ENCODE peak calls at places on chromosomes 13 and 19, in nine cellular contexts. Y, I, U, A, O, N, L, G and Z are unnamed samples. For H3K27me3 and H3K36me3, the result is how much of the 10 kb centered on the place peaks cover.

GRCh38 chr13:114077938-114078335 is 54.5 kb downstream of the RASA3 start:
- DNase-seq in A (peak), O (peak), G (no peak), Y (peak), U (no peak), L (peak), I (no peak), N (no peak), Z (no peak)

GRCh38 chr19:10888421-10888866 is 17.1 kb downstream of the CARM1 start:
- DNase-seq in A (no peak), I (no peak), N (no peak), G (no peak), U (no peak), Y (peak), O (no peak), L (no peak), Z (no peak)

GRCh38 chr13:106182404-106182803 is 353.1 kb downstream of the EFNB2 start:
- DNase-seq in N (no peak), A (no peak), I (no peak), Y (no peak), U (no peak), O (peak), L (no peak), G (no peak), Z (no peak)

GRCh38 chr13:97977376-97977705 is 23.9 kb downstream of the IPO5 start:
- DNase-seq in U (no peak), O (no peak), Y (no peak), A (no peak), I (no peak), N (no peak), L (no peak), G (no peak), Z (no peak)

GRCh38 chr13:32209670-32210069 is 105.5 kb downstream of the ZAR1L start:
- DNase-seq in O (peak), I (no peak), U (no peak), Y (no peak), N (no peak), A (no peak), G (no peak), L (no peak), Z (no peak)

GRCh38 chr19:6868341-6868740 is 19.0 kb upstream of the ADGRE1 start:
- DNase-seq in G (peak), N (peak), A (peak), Y (no peak), L (peak), U (no peak), I (no peak), O (no peak), Z (peak)

GRCh38 chr19:19372656-19373416 is 32.6 kb upstream of the GATAD2A start:
- DNase-seq in G (peak), O (peak), L (peak), U (peak), I (peak), Y (no peak), N (peak), A (peak), Z (peak)

GRCh38 chr19:40141546-40141945 is 49.7 kb upstream of the MAP3K10 start:
- DNase-seq in U (no peak), G (no peak), L (no peak), N (no peak), Y (no peak), I (no peak), A (no peak), O (no peak), Z (no peak)

GRCh38 chr13:99931462-99931861 is 40.1 kb downstream of the ZIC5 start:
- DNase-seq in A (no peak), Y (no peak), O (no peak), N (no peak), U (no peak), G (no peak), L (no peak), I (no peak), Z (no peak)

GRCh38 chr19:44512326-44513298 is 12.3 kb upstream of the ZNF180 start:
- DNase-seq in O (peak), N (no peak), G (no peak), I (no peak), Y (peak), A (no peak), U (no peak), L (no peak), Z (no peak)

GRCh38 chr19:7500811-7501450 is 12.1 kb upstream of the PEX11G start:
- DNase-seq in I (no peak), G (peak), N (no peak), L (peak), O (peak), Y (peak), A (no peak), U (no peak), Z (no peak)

GRCh38 chr19:48123907-48124675 is 13.5 kb upstream of the PLA2G4C start:
- DNase-seq in L (no peak), G (no peak), A (no peak), O (peak), Y (no peak), U (no peak), N (no peak), I (no peak), Z (no peak)

GRCh38 chr13:97431365-97431764 is 2.6 kb upstream of the RAP2A start:
- DNase-seq in L (no peak), A (no peak), Y (no peak), G (no peak), N (no peak), I (no peak), U (no peak), O (no peak), Z (no peak)

GRCh38 chr13:100361504-100361903 is 227.1 kb downstream of the GGACT start:
- DNase-seq in N (no peak), Y (no peak), O (peak), A (no peak), G (no peak), L (no peak), U (no peak), I (no peak), Z (no peak)

GRCh38 chr19:47330466-47330869 is 1.5 kb upstream of the C5AR2 start:
- DNase-seq in O (peak), A (no peak), G (peak), N (no peak), Y (no peak), U (no peak), L (no peak), I (no peak), Z (no peak)

GRCh38 chr19:15540435-15540834 is 32.1 kb downstream of the CYP4F22 start:
- DNase-seq in Y (no peak), N (no peak), U (no peak), L (no peak), A (no peak), O (no peak), G (no peak), I (no peak), Z (no peak)

GRCh38 chr13:109785141-109785891 is 1.1 kb downstream of the IRS2 start:
- DNase-seq in L (peak), U (no peak), O (peak), I (peak), N (peak), G (peak), A (peak), Y (peak), Z (peak)

GRCh38 chr19:39166571-39167391 is 30.0 kb upstream of the NCCRP1 start:
- DNase-seq in N (peak), Y (peak), G (peak), L (peak), U (peak), A (no peak), O (no peak), I (peak), Z (peak)

GRCh38 chr19:48660854-48661731 is 11.7 kb downstream of the NTN5 start:
- DNase-seq in A (peak), L (peak), G (peak), N (peak), U (peak), Y (peak), I (peak), O (peak), Z (peak)

GRCh38 chr19:4690362-4690761 is 20.2 kb upstream of the MYDGF start:
- DNase-seq in L (no peak), I (no peak), G (no peak), U (no peak), Y (no peak), A (no peak), O (no peak), N (no peak), Z (no peak)

GRCh38 chr13:20945952-20946383 is 43.4 kb upstream of the XPO4 start:
- DNase-seq in O (no peak), U (no peak), G (peak), I (peak), Y (peak), L (peak), A (peak), N (peak), Z (no peak)

GRCh38 chr13:42398542-42398941 is 126.6 kb downstream of the AKAP11 start:
- DNase-seq in U (no peak), A (no peak), L (no peak), O (no peak), Y (no peak), G (no peak), I (no peak), N (no peak), Z (no peak)

GRCh38 chr19:3785464-3785937 is 680 bp downstream of the MATK start:
- DNase-seq in Y (no peak), N (no peak), I (no peak), O (no peak), A (no peak), G (no peak), U (no peak), L (no peak), Z (no peak)

GRCh38 chr13:22081430-22081829 is 410.6 kb downstream of the FGF9 start:
- DNase-seq in N (no peak), Y (no peak), O (no peak), A (no peak), G (no peak), L (no peak), I (no peak), U (no peak), Z (no peak)

GRCh38 chr13:103130681-103131210 is 64.5 kb upstream of the SLC10A2 start:
- DNase-seq in O (no peak), G (no peak), I (no peak), Y (no peak), U (no peak), A (no peak), N (no peak), L (no peak), Z (no peak)

GRCh38 chr13:105915451-105915850 is 620.0 kb downstream of the EFNB2 start:
- DNase-seq in G (no peak), A (no peak), N (no peak), U (no peak), I (no peak), Y (no peak), L (no peak), O (no peak), Z (no peak)

GRCh38 chr13:59665736-59666135 is 498.0 kb downstream of the DIAPH3 start:
- DNase-seq in N (no peak), A (no peak), O (peak), U (no peak), I (no peak), G (no peak), Y (no peak), L (no peak), Z (no peak)

GRCh38 chr13:20160346-20161274 is at the start of gene GJA3:
- DNase-seq in Y (peak), N (no peak), I (peak), A (no peak), U (peak), L (no peak), O (peak), G (no peak), Z (peak)

GRCh38 chr13:24557121-24557520 is 44.5 kb upstream of the PARP4 start:
- DNase-seq in U (no peak), L (no peak), I (no peak), A (no peak), Y (peak), G (no peak), O (no peak), N (no peak), Z (no peak)

GRCh38 chr13:33446821-33447481 is 161.4 kb upstream of the STARD13 start:
- DNase-seq in I (no peak), G (peak), L (peak), A (no peak), Y (no peak), N (no peak), O (no peak), U (no peak), Z (no peak)

GRCh38 chr13:34591801-34592454 is 350.1 kb upstream of the NBEA start:
- DNase-seq in A (no peak), U (no peak), O (no peak), Y (no peak), I (peak), L (no peak), G (peak), N (peak), Z (no peak)

GRCh38 chr19:40443131-40443929 is 805 bp downstream of the SERTAD3 start:
- DNase-seq in O (peak), A (peak), G (peak), I (peak), U (peak), Y (peak), L (peak), N (peak), Z (peak)

GRCh38 chr13:80604094-80604493 is 263.2 kb upstream of the SPRY2 start:
- DNase-seq in N (no peak), L (no peak), Y (no peak), A (no peak), O (no peak), G (peak), U (no peak), I (peak), Z (peak)

GRCh38 chr13:43572601-43573360 is 214.0 kb downstream of the ENOX1 start:
- DNase-seq in L (no peak), N (no peak), U (no peak), Y (no peak), A (no peak), G (no peak), I (no peak), O (peak), Z (no peak)

GRCh38 chr19:6062274-6062673 is 48.0 kb downstream of the RFX2 start:
- DNase-seq in L (peak), U (peak), A (peak), G (peak), N (peak), I (no peak), O (no peak), Y (no peak), Z (peak)

GRCh38 chr19:13987101-13987890 is 18.8 kb downstream of the RFX1 start:
- DNase-seq in A (peak), I (peak), L (peak), O (no peak), G (peak), Y (peak), N (peak), U (no peak), Z (peak)

GRCh38 chr19:17642656-17643055 is 45.5 kb downstream of the UNC13A start:
- DNase-seq in L (no peak), A (no peak), U (no peak), N (no peak), I (no peak), Y (no peak), O (no peak), G (no peak), Z (no peak)

GRCh38 chr13:26957163-26957562 is 196.6 kb upstream of the GPR12 start:
- DNase-seq in G (no peak), N (no peak), O (no peak), U (no peak), L (no peak), A (no peak), I (no peak), Y (no peak), Z (no peak)
- H3K27me3 ChIP-seq in G (under half), N (under half), O (half or more), U (under half), L (under half), A (under half), I (under half), Y (under half), Z (under half)

DNA sequence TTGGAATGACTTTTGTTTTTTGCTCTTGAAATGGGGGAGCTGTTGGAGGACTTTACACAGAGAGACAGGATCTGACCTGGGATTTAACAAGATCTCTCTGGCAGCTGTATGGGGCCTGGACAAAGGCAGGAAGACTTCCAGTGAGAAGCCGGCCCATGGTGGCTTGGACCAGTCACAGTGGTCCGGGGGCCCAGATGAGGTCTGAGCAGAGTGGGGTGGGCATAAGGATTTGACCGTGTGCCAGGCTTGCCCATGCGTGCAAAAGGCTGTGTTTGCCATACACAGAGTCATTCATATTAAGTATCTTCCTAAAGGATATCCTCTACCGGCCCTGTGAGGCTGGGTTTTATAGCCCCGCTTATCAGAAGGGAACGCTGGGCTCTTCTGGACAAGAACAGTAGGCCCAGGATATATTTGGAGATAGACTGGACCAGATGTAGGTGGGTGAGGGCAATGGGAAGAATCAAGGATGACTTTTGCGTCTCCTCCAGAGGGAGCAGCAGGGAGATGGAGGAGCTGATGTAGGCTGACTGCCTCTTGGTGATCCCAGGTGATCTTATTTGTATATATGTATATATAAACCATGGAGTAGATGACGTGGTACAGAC is 4.1 kb downstream of the SPACA6 start:
- DNase-seq in N (no peak), L (no peak), A (no peak), G (no peak), Y (peak), O (no peak), U (peak), I (no peak), Z (no peak)
- H3K36me3 ChIP-seq in N (half or more), L (half or more), A (under half), G (under half), Y (half or more), O (half or more), U (half or more), I (half or more), Z (under half)

DNA sequence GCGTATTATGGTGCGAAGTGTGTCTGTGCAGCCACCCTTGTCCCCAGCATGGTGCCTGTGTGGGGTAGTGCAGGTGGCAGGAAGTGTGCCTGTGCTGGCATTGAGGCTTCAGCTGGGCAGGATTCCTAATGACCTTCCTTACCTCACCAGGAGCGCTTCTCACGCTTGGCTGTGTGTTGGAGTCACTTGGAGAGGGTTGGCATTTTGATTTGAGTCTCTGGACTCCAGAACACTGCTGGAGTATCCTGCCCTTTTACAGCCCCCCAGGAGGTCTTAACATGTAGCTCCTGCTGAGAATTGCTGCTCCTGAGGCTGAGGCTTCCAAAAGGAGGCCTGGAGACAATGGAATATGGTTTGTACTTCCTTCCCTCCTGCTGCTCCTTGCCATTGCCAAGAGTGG is 87.0 kb downstream of the ARHGEF7 start:
- DNase-seq in O (no peak), A (no peak), U (no peak), I (no peak), G (no peak), Y (no peak), N (no peak), L (no peak), Z (no peak)
- H3K4me3 ChIP-seq in O (no peak), A (no peak), U (no peak), I (peak), G (no peak), Y (no peak), N (no peak), L (no peak), Z (no peak)

DNA sequence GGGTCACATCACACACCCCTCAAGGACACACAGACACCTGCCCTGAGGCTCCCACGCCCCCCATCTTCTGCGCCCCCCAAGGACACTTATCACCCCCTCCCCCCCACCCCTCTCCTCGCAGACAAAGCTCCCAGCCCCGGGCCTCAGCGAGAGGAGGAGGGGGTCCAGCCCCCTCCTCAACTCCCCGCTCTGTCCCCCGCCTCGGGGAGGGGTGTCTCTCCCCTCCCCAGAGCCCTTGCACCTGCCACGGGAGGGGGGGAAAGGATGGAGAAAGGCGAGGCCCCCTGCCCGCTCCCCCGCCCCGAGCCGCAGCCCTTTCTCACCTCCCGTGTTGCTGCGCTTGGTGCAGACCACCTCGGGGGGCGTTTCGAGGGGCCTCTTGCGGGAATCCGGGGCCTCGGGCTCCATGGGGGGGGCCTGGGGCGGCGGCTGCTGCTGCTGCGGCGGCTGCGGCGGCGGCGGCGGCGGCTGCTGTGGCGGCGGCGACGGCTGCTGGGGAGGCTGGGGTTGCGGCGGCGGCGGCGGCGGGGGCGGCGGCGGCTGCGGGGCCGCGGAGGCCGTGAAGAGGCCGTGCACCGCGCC is 630 bp downstream of the NOVA2 start:
- DNase-seq in I (no peak), O (no peak), Y (no peak), U (no peak), L (no peak), A (no peak), N (no peak), G (no peak), Z (no peak)
- H3K27me3 ChIP-seq in I (half or more), O (half or more), Y (under half), U (under half), L (half or more), A (under half), N (half or more), G (under half), Z (under half)

GRCh38 chr19:311813-312261 is 20.6 kb upstream of the PLPP2 start:
- DNase-seq in Y (no peak), I (peak), G (no peak), A (no peak), N (no peak), O (no peak), L (no peak), U (no peak), Z (peak)
- H3K36me3 ChIP-seq in Y (under half), I (half or more), G (under half), A (under half), N (half or more), O (half or more), L (half or more), U (half or more), Z (under half)